ENCODE peak calls at places on chromosomes 6 and 20, in ten cellular contexts. F is stimulated activated CD4-positive, alpha-beta T cell treated with anti-CD3 and anti-CD28 coated beads, Interleukin-2, amount 100 ng/mL, for 48 hours; N is RWPE1; Y is sciatic nerve; W is RPMI7951; R is GM20000; D is B cell; I is CD8-positive, alpha-beta T cell; P is NCI-H82; S is uterus. H is an unnamed sample.

GRCh38 chr20:51804754-51805153 is 2.4 kb upstream of the SALL4 start:
- DNase-seq in F (no peak), N (no peak), Y (no peak), W (no peak), R (no peak), D (no peak), I (no peak), P (no peak), S (no peak), H (peak)

GRCh38 chr20:35523298-35523888 is 6.1 kb downstream of the C20orf173 start:
- DNase-seq in F (peak), N (peak), Y (no peak), W (peak), R (peak), D (no peak), I (peak), P (peak), S (no peak), H (no peak)

GRCh38 chr20:57465943-57466342 is 59.0 kb downstream of the CTCFL start:
- DNase-seq in F (no peak), N (no peak), Y (no peak), W (no peak), R (no peak), D (no peak), I (no peak), P (no peak), S (no peak), H (no peak)

GRCh38 chr6:22036267-22036666 is 260.6 kb downstream of the PRL start:
- DNase-seq in F (no peak), N (peak), Y (no peak), W (peak), R (peak), D (no peak), I (no peak), P (no peak), S (no peak), H (no peak)

GRCh38 chr20:33192912-33193501 is 24.1 kb upstream of the BPIFA3 start:
- DNase-seq in F (no peak), N (no peak), Y (no peak), W (peak), R (no peak), D (no peak), I (no peak), P (no peak), S (no peak), H (no peak)

GRCh38 chr6:130965657-130966056 is 97.4 kb downstream of the EPB41L2 start:
- DNase-seq in F (no peak), N (no peak), Y (no peak), W (peak), R (no peak), D (no peak), I (no peak), P (no peak), S (no peak), H (peak)

GRCh38 chr20:17613328-17614175 is 43.7 kb downstream of the DSTN start:
- DNase-seq in F (no peak), N (no peak), Y (peak), W (no peak), R (no peak), D (no peak), I (no peak), P (no peak), S (no peak), H (peak)

GRCh38 chr6:137873273-137873762 is 6.3 kb downstream of the TNFAIP3 start:
- DNase-seq in F (peak), N (peak), Y (no peak), W (peak), R (peak), D (peak), I (peak), P (no peak), S (peak), H (peak)

GRCh38 chr20:51631011-51631950 is 88.8 kb upstream of the NFATC2 start:
- DNase-seq in F (no peak), N (peak), Y (peak), W (peak), R (peak), D (no peak), I (no peak), P (no peak), S (peak), H (peak)

GRCh38 chr6:169961772-169962561 is 210.5 kb downstream of the ERMARD start:
- DNase-seq in F (peak), N (no peak), Y (peak), W (no peak), R (no peak), D (peak), I (peak), P (no peak), S (peak), H (peak)

GRCh38 chr6:105432797-105433196 is 29.9 kb upstream of the PREP start:
- DNase-seq in F (no peak), N (peak), Y (no peak), W (peak), R (no peak), D (no peak), I (no peak), P (no peak), S (no peak), H (no peak)

GRCh38 chr6:3310710-3311109 is 52.0 kb downstream of the PSMG4 start:
- DNase-seq in F (no peak), N (peak), Y (peak), W (no peak), R (no peak), D (no peak), I (no peak), P (no peak), S (peak), H (no peak)

GRCh38 chr20:21166801-21167200 is 40.9 kb downstream of the KIZ start:
- DNase-seq in F (no peak), N (no peak), Y (no peak), W (peak), R (no peak), D (no peak), I (no peak), P (no peak), S (no peak), H (no peak)